ENCODE peak calls at places on chromosomes 3 and 15, in five cellular contexts. One of them, this sample, is unnamed.

GRCh38 chr3:8952130-8952529 is 11.1 kb downstream of the RAD18 start:
- DNase-seq in naive thymus-derived CD4-positive, alpha-beta T cell: no peak
- DNase-seq in upper lobe of right lung: no peak
- DNase-seq in lower lobe of right lung: no peak
- DNase-seq in right cardiac atrium: no peak
- DNase-seq in this sample: no peak

GRCh38 chr3:185796431-185797107 is 28.3 kb downstream of the IGF2BP2 start:
- DNase-seq in naive thymus-derived CD4-positive, alpha-beta T cell: no peak
- DNase-seq in upper lobe of right lung: no peak
- DNase-seq in lower lobe of right lung: no peak
- DNase-seq in right cardiac atrium: no peak
- DNase-seq in this sample: no peak

GRCh38 chr3:182738583-182739514 is 54.5 kb upstream of the ATP11B start:
- DNase-seq in naive thymus-derived CD4-positive, alpha-beta T cell: no peak
- DNase-seq in upper lobe of right lung: no peak
- DNase-seq in lower lobe of right lung: no peak
- DNase-seq in right cardiac atrium: no peak
- DNase-seq in this sample: no peak

GRCh38 chr3:45066109-45066801 is 40.2 kb downstream of the CLEC3B start:
- DNase-seq in naive thymus-derived CD4-positive, alpha-beta T cell: no peak
- DNase-seq in upper lobe of right lung: no peak
- DNase-seq in lower lobe of right lung: no peak
- DNase-seq in right cardiac atrium: no peak
- DNase-seq in this sample: no peak

GRCh38 chr3:174035317-174035886 is 637.9 kb downstream of the NLGN1 start:
- DNase-seq in naive thymus-derived CD4-positive, alpha-beta T cell: no peak
- DNase-seq in upper lobe of right lung: no peak
- DNase-seq in lower lobe of right lung: no peak
- DNase-seq in right cardiac atrium: no peak
- DNase-seq in this sample: no peak

GRCh38 chr3:143337387-143337786 is 217.8 kb downstream of the CHST2 start:
- DNase-seq in naive thymus-derived CD4-positive, alpha-beta T cell: no peak
- DNase-seq in upper lobe of right lung: no peak
- DNase-seq in lower lobe of right lung: no peak
- DNase-seq in right cardiac atrium: no peak
- DNase-seq in this sample: no peak

GRCh38 chr3:195403841-195404408 is 38.9 kb downstream of the ACAP2 start:
- DNase-seq in naive thymus-derived CD4-positive, alpha-beta T cell: no peak
- DNase-seq in upper lobe of right lung: no peak
- DNase-seq in lower lobe of right lung: no peak
- DNase-seq in right cardiac atrium: no peak
- DNase-seq in this sample: no peak

GRCh38 chr3:182165234-182165633 is 453.5 kb downstream of the SOX2 start:
- DNase-seq in naive thymus-derived CD4-positive, alpha-beta T cell: no peak
- DNase-seq in upper lobe of right lung: no peak
- DNase-seq in lower lobe of right lung: peak; percentile 50
- DNase-seq in right cardiac atrium: no peak
- DNase-seq in this sample: no peak

GRCh38 chr15:98805434-98806274 is 157.3 kb downstream of the IGF1R start:
- DNase-seq in naive thymus-derived CD4-positive, alpha-beta T cell: no peak
- DNase-seq in upper lobe of right lung: no peak
- DNase-seq in lower lobe of right lung: no peak
- DNase-seq in right cardiac atrium: no peak
- DNase-seq in this sample: no peak

GRCh38 chr15:51917493-51917892 is 54.1 kb downstream of the LEO1 start:
- DNase-seq in naive thymus-derived CD4-positive, alpha-beta T cell: no peak
- DNase-seq in upper lobe of right lung: peak; percentile 65
- DNase-seq in lower lobe of right lung: peak; percentile 52
- DNase-seq in right cardiac atrium: no peak
- DNase-seq in this sample: no peak

GRCh38 chr3:145197051-145197562 is 963.9 kb downstream of the PLOD2 start:
- DNase-seq in naive thymus-derived CD4-positive, alpha-beta T cell: no peak
- DNase-seq in upper lobe of right lung: no peak
- DNase-seq in lower lobe of right lung: no peak
- DNase-seq in right cardiac atrium: no peak
- DNase-seq in this sample: no peak

GRCh38 chr3:120171134-120171863 is 77.1 kb upstream of the GSK3B start:
- DNase-seq in naive thymus-derived CD4-positive, alpha-beta T cell: no peak
- DNase-seq in upper lobe of right lung: no peak
- DNase-seq in lower lobe of right lung: no peak
- DNase-seq in right cardiac atrium: no peak
- DNase-seq in this sample: no peak

GRCh38 chr3:107431048-107431297 is 53.7 kb downstream of the CCDC54 start:
- DNase-seq in naive thymus-derived CD4-positive, alpha-beta T cell: peak; percentile 35
- DNase-seq in upper lobe of right lung: no peak
- DNase-seq in lower lobe of right lung: no peak
- DNase-seq in right cardiac atrium: no peak
- DNase-seq in this sample: no peak

GRCh38 chr15:51750942-51751686 is at the start of gene TMOD2:
- DNase-seq in naive thymus-derived CD4-positive, alpha-beta T cell: peak; percentile 44
- DNase-seq in upper lobe of right lung: peak; percentile 83
- DNase-seq in lower lobe of right lung: peak; percentile 70
- DNase-seq in right cardiac atrium: peak; percentile 78
- DNase-seq in this sample: peak; percentile 15

DNA sequence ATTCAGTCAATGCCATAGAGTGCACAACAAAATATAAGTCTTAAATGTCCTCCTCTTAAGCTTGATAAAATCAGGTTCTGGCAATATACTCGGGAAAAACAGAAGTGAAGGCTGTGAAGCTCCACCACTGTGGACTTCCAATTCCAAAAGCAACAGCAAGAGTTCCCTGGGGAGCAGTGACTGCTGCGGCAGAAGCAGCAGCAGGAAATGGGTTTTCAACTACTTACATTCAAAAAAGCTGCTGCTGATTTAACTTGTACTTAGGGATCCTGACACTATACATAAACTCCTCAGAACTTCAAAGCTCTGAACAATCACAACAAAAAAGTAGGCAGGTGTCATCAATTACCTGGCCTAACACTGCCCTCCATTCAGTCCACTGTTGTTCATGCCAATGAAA is 4.7 kb downstream of the CEP152 start:
- DNase-seq in naive thymus-derived CD4-positive, alpha-beta T cell: no peak
- DNase-seq in upper lobe of right lung: no peak
- DNase-seq in lower lobe of right lung: no peak
- DNase-seq in right cardiac atrium: no peak
- DNase-seq in this sample: no peak
- H3K4me3 ChIP-seq in naive thymus-derived CD4-positive, alpha-beta T cell: no peak overlapping the region
- H3K4me3 ChIP-seq in upper lobe of right lung: no peak overlapping the region
- H3K4me3 ChIP-seq in lower lobe of right lung: no peak overlapping the region
- H3K4me3 ChIP-seq in right cardiac atrium: no peak overlapping the region
- H3K4me3 ChIP-seq in this sample: no peak overlapping the region

GRCh38 chr3:128923607-128924385 is 44.4 kb downstream of the ACAD9 start:
- DNase-seq in naive thymus-derived CD4-positive, alpha-beta T cell: peak; percentile 9
- DNase-seq in upper lobe of right lung: peak; percentile 22
- DNase-seq in lower lobe of right lung: no peak
- DNase-seq in right cardiac atrium: no peak
- DNase-seq in this sample: no peak

GRCh38 chr3:128917291-128917690 is 37.9 kb downstream of the ACAD9 start:
- DNase-seq in naive thymus-derived CD4-positive, alpha-beta T cell: no peak
- DNase-seq in upper lobe of right lung: no peak
- DNase-seq in lower lobe of right lung: no peak
- DNase-seq in right cardiac atrium: no peak
- DNase-seq in this sample: no peak

GRCh38 chr3:128919988-128920387 is 40.6 kb downstream of the ACAD9 start:
- DNase-seq in naive thymus-derived CD4-positive, alpha-beta T cell: no peak
- DNase-seq in upper lobe of right lung: no peak
- DNase-seq in lower lobe of right lung: no peak
- DNase-seq in right cardiac atrium: no peak
- DNase-seq in this sample: no peak

DNA sequence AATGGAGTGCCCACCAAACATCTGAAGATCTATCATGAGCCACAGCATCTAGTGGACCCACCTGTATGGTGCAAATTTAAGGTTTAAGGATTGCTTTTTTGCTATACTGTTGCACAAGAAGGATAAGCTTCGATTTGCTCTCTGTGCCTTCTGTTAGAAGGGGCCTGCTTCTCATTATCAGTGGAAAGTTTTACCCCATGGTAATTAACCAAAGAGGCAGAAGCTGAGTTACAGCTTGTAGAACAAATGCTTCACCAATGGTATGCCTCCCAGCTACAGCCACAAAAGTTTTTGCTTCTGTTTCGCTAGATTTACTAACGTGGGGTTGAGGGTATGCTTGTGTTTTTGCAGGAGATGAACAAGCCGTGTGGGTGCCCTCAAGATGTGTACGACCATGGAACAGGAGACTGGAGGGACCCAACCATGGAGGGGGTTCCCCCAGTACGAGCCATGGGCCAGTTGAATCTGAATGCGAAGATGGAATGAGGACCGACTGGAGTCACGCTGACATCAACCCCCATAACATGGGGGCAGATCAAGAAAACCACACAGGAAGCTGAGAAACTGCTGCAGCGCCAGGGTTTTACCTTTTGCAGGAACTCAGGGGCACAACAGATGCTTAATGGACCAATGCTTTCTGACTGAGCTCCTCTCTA is 43.5 kb downstream of the ACAD9 start:
- DNase-seq in naive thymus-derived CD4-positive, alpha-beta T cell: peak; percentile 62
- DNase-seq in upper lobe of right lung: peak; percentile 9
- DNase-seq in lower lobe of right lung: no peak
- DNase-seq in right cardiac atrium: no peak
- DNase-seq in this sample: peak; percentile 16
- H3K9me3 ChIP-seq in naive thymus-derived CD4-positive, alpha-beta T cell: no peaks in the 10 kb centered on the region
- H3K9me3 ChIP-seq in upper lobe of right lung: no peaks in the 10 kb centered on the region
- H3K9me3 ChIP-seq in lower lobe of right lung: peaks cover 11% of the 10 kb centered on the region
- H3K9me3 ChIP-seq in right cardiac atrium: peaks cover 2% of the 10 kb centered on the region
- H3K9me3 ChIP-seq in this sample: no peaks in the 10 kb centered on the region

DNA sequence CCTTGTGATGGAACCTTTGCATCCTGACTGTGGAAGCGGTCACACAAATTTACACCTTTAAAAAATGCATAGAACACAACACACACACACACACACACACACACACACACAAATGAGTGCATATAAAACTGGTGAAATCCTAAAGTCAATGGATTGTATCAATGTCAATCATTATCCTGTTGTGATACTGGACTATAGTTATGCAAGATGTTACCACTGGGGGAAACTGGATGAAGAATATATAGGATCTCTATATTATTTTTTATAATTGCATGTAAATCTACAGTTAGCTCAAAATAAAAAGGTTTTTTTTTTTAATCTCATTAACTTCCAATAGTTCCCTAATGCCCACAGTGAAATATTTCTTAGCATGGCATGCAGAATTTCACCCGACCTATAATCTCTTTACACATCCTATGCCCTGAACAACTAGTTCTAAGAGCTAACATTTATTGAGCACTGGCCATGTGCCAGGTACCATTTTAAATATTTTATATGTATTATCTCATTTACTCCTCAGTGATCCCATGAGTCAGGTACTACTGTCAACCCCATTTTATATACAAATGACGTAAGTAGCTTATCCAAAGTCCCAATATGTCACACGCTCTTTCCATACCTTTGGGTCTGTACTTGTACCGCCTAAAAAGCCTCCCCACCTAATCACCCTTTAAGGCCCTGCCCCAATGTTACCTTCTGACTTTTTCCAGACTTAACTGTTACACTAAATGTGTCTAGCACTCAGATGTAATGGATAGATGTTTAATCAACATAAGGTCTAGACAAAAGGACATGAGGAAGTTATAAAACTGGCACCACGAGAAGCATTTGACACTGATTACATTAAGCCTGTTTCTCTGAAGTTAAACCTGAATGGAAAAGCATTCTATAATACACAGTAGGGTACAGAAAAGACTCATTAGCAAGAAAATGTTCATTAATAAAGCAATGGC is 5.5 kb downstream of the ABCC5 start:
- DNase-seq in naive thymus-derived CD4-positive, alpha-beta T cell: no peak
- DNase-seq in upper lobe of right lung: no peak
- DNase-seq in lower lobe of right lung: no peak
- DNase-seq in right cardiac atrium: no peak
- DNase-seq in this sample: no peak
- H3K4me1 ChIP-seq in naive thymus-derived CD4-positive, alpha-beta T cell: peaks cover 7% of the 10 kb centered on the region
- H3K4me1 ChIP-seq in upper lobe of right lung: peaks cover 15% of the 10 kb centered on the region
- H3K4me1 ChIP-seq in lower lobe of right lung: peaks cover 18% of the 10 kb centered on the region
- H3K4me1 ChIP-seq in right cardiac atrium: peaks cover 4% of the 10 kb centered on the region
- H3K4me1 ChIP-seq in this sample: peaks cover 5% of the 10 kb centered on the region

GRCh38 chr15:68001811-68002210 is 52.3 kb upstream of the PIAS1 start:
- DNase-seq in naive thymus-derived CD4-positive, alpha-beta T cell: no peak
- DNase-seq in upper lobe of right lung: no peak
- DNase-seq in lower lobe of right lung: no peak
- DNase-seq in right cardiac atrium: no peak
- DNase-seq in this sample: no peak

GRCh38 chr15:67998599-67999122 is 55.5 kb upstream of the PIAS1 start:
- DNase-seq in naive thymus-derived CD4-positive, alpha-beta T cell: no peak
- DNase-seq in upper lobe of right lung: no peak
- DNase-seq in lower lobe of right lung: no peak
- DNase-seq in right cardiac atrium: peak; percentile 55
- DNase-seq in this sample: no peak

GRCh38 chr15:67997996-67998395 is 56.1 kb upstream of the PIAS1 start:
- DNase-seq in naive thymus-derived CD4-positive, alpha-beta T cell: no peak
- DNase-seq in upper lobe of right lung: no peak
- DNase-seq in lower lobe of right lung: no peak
- DNase-seq in right cardiac atrium: no peak
- DNase-seq in this sample: no peak

GRCh38 chr15:68000754-68001153 is 53.4 kb upstream of the PIAS1 start:
- DNase-seq in naive thymus-derived CD4-positive, alpha-beta T cell: no peak
- DNase-seq in upper lobe of right lung: no peak
- DNase-seq in lower lobe of right lung: no peak
- DNase-seq in right cardiac atrium: no peak
- DNase-seq in this sample: no peak

DNA sequence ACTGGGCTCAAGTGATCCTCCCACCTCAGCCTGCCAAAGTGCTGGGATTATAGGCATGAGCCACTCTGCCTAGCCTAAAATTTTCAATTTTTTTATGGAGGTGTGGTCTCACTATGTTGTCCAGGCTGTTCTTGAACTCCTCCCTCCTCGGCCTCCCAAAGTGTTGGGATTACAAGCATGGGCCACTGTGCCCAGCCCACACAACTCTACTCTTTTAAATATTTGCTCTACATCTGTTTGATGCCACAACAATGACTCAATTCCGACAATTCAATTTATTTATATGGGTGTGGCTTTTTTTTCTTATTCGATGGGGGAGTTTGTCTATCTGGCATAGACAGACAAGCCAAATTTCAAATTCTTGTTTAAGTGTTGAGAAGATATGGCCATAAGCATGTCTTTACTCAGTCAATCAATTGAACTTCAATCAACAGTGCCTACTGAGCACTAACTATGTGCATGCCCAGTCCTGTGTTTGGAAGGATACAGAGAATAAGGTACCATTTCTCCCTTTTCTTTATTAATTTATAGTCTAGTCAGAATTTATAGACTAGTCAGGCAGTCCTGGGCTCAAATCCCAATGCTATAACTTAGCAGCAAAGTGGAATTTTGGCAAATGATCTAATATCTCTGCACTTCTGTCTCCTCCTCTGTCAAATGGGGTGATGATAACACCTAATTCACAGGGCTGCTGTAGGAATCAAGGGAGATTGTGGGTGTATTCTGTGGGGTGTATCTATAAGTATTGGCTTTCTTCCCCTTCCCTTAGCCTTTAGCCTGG is 54.6 kb upstream of the PIAS1 start:
- DNase-seq in naive thymus-derived CD4-positive, alpha-beta T cell: no peak
- DNase-seq in upper lobe of right lung: no peak
- DNase-seq in lower lobe of right lung: no peak
- DNase-seq in right cardiac atrium: no peak
- DNase-seq in this sample: no peak
- H3K4me3 ChIP-seq in naive thymus-derived CD4-positive, alpha-beta T cell: no peak overlapping the region
- H3K4me3 ChIP-seq in upper lobe of right lung: no peak overlapping the region
- H3K4me3 ChIP-seq in lower lobe of right lung: no peak overlapping the region
- H3K4me3 ChIP-seq in right cardiac atrium: no peak overlapping the region
- H3K4me3 ChIP-seq in this sample: no peak overlapping the region